ENCODE peak calls at places on chromosomes 11 and 22, in seven cellular contexts. One of them, this sample, is unnamed.

GRCh38 chr22:30802202-30803166 is 107.8 kb downstream of the OSBP2 start:
- DNase-seq in IMR-90: peak
- DNase-seq in neuronal stem cell: peak
- DNase-seq in H9: peak
- DNase-seq in H1: peak
- DNase-seq in mesendoderm: peak
- DNase-seq in trophoblast cell: peak
- DNase-seq in this sample: peak

GRCh38 chr22:18157714-18158028 is 7.7 kb downstream of the USP18 start:
- DNase-seq in IMR-90: no peak
- DNase-seq in neuronal stem cell: no peak
- DNase-seq in H9: no peak
- DNase-seq in H1: no peak
- DNase-seq in mesendoderm: no peak
- DNase-seq in trophoblast cell: no peak
- DNase-seq in this sample: no peak

GRCh38 chr11:74950374-74950969 is 1.4 kb downstream of the SPCS2 start:
- DNase-seq in IMR-90: no peak
- DNase-seq in neuronal stem cell: no peak
- DNase-seq in H9: no peak
- DNase-seq in H1: no peak
- DNase-seq in mesendoderm: no peak
- DNase-seq in trophoblast cell: no peak
- DNase-seq in this sample: no peak

GRCh38 chr11:17692931-17693330 is 26.4 kb upstream of the MYOD1 start:
- DNase-seq in IMR-90: no peak
- DNase-seq in neuronal stem cell: no peak
- DNase-seq in H9: no peak
- DNase-seq in H1: no peak
- DNase-seq in mesendoderm: no peak
- DNase-seq in trophoblast cell: no peak
- DNase-seq in this sample: no peak

GRCh38 chr11:131579932-131580387 is 209.5 kb downstream of the NTM start:
- DNase-seq in IMR-90: peak
- DNase-seq in neuronal stem cell: peak
- DNase-seq in H9: peak
- DNase-seq in H1: peak
- DNase-seq in mesendoderm: peak
- DNase-seq in trophoblast cell: peak
- DNase-seq in this sample: peak

GRCh38 chr11:132349806-132350733 is 979.7 kb downstream of the NTM start:
- DNase-seq in IMR-90: peak
- DNase-seq in neuronal stem cell: no peak
- DNase-seq in H9: no peak
- DNase-seq in H1: no peak
- DNase-seq in mesendoderm: no peak
- DNase-seq in trophoblast cell: no peak
- DNase-seq in this sample: no peak

GRCh38 chr22:30185129-30185528 is 61.4 kb downstream of the LIF start:
- DNase-seq in IMR-90: peak
- DNase-seq in neuronal stem cell: no peak
- DNase-seq in H9: no peak
- DNase-seq in H1: no peak
- DNase-seq in mesendoderm: no peak
- DNase-seq in trophoblast cell: no peak
- DNase-seq in this sample: peak

GRCh38 chr11:122690801-122691649 is 35.5 kb downstream of the UBASH3B start:
- DNase-seq in IMR-90: peak
- DNase-seq in neuronal stem cell: no peak
- DNase-seq in H9: no peak
- DNase-seq in H1: no peak
- DNase-seq in mesendoderm: no peak
- DNase-seq in trophoblast cell: no peak
- DNase-seq in this sample: peak

GRCh38 chr22:28268176-28268575 is 349.1 kb upstream of the PITPNB start:
- DNase-seq in IMR-90: no peak
- DNase-seq in neuronal stem cell: no peak
- DNase-seq in H9: no peak
- DNase-seq in H1: no peak
- DNase-seq in mesendoderm: no peak
- DNase-seq in trophoblast cell: no peak
- DNase-seq in this sample: no peak

GRCh38 chr22:45895436-45896152 is 81.4 kb downstream of the WNT7B start:
- DNase-seq in IMR-90: no peak
- DNase-seq in neuronal stem cell: no peak
- DNase-seq in H9: no peak
- DNase-seq in H1: no peak
- DNase-seq in mesendoderm: no peak
- DNase-seq in trophoblast cell: no peak
- DNase-seq in this sample: no peak

GRCh38 chr11:103047837-103048236 is 44.1 kb downstream of the DCUN1D5 start:
- DNase-seq in IMR-90: no peak
- DNase-seq in neuronal stem cell: no peak
- DNase-seq in H9: no peak
- DNase-seq in H1: no peak
- DNase-seq in mesendoderm: no peak
- DNase-seq in trophoblast cell: peak
- DNase-seq in this sample: peak

GRCh38 chr11:105719073-105719846 is 109.4 kb downstream of the GRIA4 start:
- DNase-seq in IMR-90: peak
- DNase-seq in neuronal stem cell: no peak
- DNase-seq in H9: no peak
- DNase-seq in H1: no peak
- DNase-seq in mesendoderm: peak
- DNase-seq in trophoblast cell: peak
- DNase-seq in this sample: peak

GRCh38 chr22:17980638-17981051 is 43.7 kb downstream of the MICAL3 start:
- DNase-seq in IMR-90: peak
- DNase-seq in neuronal stem cell: no peak
- DNase-seq in H9: no peak
- DNase-seq in H1: no peak
- DNase-seq in mesendoderm: no peak
- DNase-seq in trophoblast cell: peak
- DNase-seq in this sample: no peak

GRCh38 chr11:114140826-114141225 is 81.3 kb downstream of the ZBTB16 start:
- DNase-seq in IMR-90: no peak
- DNase-seq in neuronal stem cell: no peak
- DNase-seq in H9: no peak
- DNase-seq in H1: no peak
- DNase-seq in mesendoderm: no peak
- DNase-seq in trophoblast cell: no peak
- DNase-seq in this sample: no peak

GRCh38 chr11:114137054-114137453 is 77.5 kb downstream of the ZBTB16 start:
- DNase-seq in IMR-90: no peak
- DNase-seq in neuronal stem cell: no peak
- DNase-seq in H9: no peak
- DNase-seq in H1: no peak
- DNase-seq in mesendoderm: no peak
- DNase-seq in trophoblast cell: no peak
- DNase-seq in this sample: peak

GRCh38 chr11:114137838-114138237 is 78.3 kb downstream of the ZBTB16 start:
- DNase-seq in IMR-90: no peak
- DNase-seq in neuronal stem cell: no peak
- DNase-seq in H9: no peak
- DNase-seq in H1: no peak
- DNase-seq in mesendoderm: no peak
- DNase-seq in trophoblast cell: no peak
- DNase-seq in this sample: no peak

GRCh38 chr11:114135737-114136151 is 76.2 kb downstream of the ZBTB16 start:
- DNase-seq in IMR-90: no peak
- DNase-seq in neuronal stem cell: no peak
- DNase-seq in H9: peak
- DNase-seq in H1: no peak
- DNase-seq in mesendoderm: peak
- DNase-seq in trophoblast cell: peak
- DNase-seq in this sample: peak

DNA sequence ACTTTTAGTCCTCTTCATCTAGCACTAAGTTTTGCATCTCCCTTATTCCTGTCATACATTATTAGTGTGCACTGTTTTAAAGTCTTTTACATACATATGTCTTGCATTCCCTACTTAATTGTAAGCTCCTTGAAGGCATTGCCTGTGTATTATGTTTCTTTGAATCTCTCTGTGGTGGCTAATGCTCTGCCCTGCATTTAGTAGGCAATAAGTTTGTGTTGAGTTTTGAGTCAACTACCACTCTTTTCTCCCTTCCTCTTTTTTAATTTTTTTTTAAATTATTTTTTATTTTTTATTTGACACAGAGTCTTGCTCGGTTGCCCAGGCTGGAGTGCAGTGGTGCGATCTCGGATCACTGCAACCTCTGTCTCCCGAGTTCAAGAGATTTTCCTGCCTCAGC is 78.9 kb downstream of the ZBTB16 start:
- DNase-seq in IMR-90: no peak
- DNase-seq in neuronal stem cell: no peak
- DNase-seq in H9: no peak
- DNase-seq in H1: no peak
- DNase-seq in mesendoderm: no peak
- DNase-seq in trophoblast cell: no peak
- DNase-seq in this sample: no peak
- H3K18ac ChIP-seq in IMR-90: no peak
- H3K18ac ChIP-seq in neuronal stem cell: no peak
- H3K18ac ChIP-seq in H9: no peak
- H3K18ac ChIP-seq in H1: no peak
- H3K18ac ChIP-seq in mesendoderm: no peak
- H3K18ac ChIP-seq in trophoblast cell: no peak
- H3K18ac ChIP-seq in this sample: no peak

DNA sequence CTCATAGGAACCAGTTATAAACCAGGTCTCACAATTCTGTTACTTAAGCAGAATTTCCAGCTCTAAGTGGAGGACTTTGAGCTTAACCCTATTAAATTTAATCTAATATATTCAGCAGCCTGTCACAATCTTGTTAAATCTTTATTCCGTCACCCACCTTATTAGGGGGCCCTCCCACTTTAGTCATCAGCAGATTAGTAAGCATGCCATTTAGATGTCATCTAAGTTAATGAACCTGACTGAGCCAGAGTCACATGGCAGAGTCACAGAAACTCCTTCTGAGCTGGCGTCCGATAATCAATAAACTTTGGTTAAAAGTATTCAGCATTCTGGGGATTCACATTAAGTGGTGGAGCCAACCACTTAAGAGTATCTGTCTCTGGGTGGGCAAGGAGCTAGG is 35.1 kb downstream of the TTC12 start:
- DNase-seq in IMR-90: no peak
- DNase-seq in neuronal stem cell: no peak
- DNase-seq in H9: no peak
- DNase-seq in H1: no peak
- DNase-seq in mesendoderm: no peak
- DNase-seq in trophoblast cell: no peak
- DNase-seq in this sample: no peak
- H3K18ac ChIP-seq in IMR-90: no peak
- H3K18ac ChIP-seq in neuronal stem cell: no peak
- H3K18ac ChIP-seq in H9: no peak
- H3K18ac ChIP-seq in H1: no peak
- H3K18ac ChIP-seq in mesendoderm: no peak
- H3K18ac ChIP-seq in trophoblast cell: no peak
- H3K18ac ChIP-seq in this sample: no peak

GRCh38 chr22:24271406-24271760 is 752 bp downstream of the SPECC1L start:
- DNase-seq in IMR-90: peak
- DNase-seq in neuronal stem cell: no peak
- DNase-seq in H9: no peak
- DNase-seq in H1: no peak
- DNase-seq in mesendoderm: no peak
- DNase-seq in trophoblast cell: peak
- DNase-seq in this sample: peak
- H3K18ac ChIP-seq in IMR-90: no peak
- H3K18ac ChIP-seq in neuronal stem cell: peak
- H3K18ac ChIP-seq in H9: no peak
- H3K18ac ChIP-seq in H1: peak
- H3K18ac ChIP-seq in mesendoderm: peak
- H3K18ac ChIP-seq in trophoblast cell: peak
- H3K18ac ChIP-seq in this sample: peak

DNA sequence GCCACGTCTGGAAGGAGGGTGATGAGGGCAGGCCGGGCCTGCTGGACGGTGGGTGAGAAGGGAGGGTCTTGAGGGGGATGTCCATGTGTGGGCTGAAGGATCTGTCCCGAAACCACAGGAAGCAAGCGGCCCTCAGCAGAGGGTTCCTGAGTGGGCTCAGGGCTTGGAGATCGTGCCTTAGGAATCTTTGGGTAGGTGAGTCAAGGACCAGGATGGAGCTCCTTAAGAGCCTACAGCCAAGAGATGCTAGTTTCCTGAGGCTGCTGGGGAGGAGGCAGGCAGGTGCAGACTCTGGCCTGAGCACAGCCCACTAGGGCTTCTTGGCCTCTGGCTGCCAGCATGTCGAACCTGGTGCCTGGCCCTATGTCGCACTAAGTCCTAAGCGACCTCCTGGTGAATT is 19.3 kb downstream of the GNAZ start:
- DNase-seq in IMR-90: no peak
- DNase-seq in neuronal stem cell: no peak
- DNase-seq in H9: no peak
- DNase-seq in H1: no peak
- DNase-seq in mesendoderm: no peak
- DNase-seq in trophoblast cell: no peak
- DNase-seq in this sample: no peak
- H3K18ac ChIP-seq in IMR-90: no peak
- H3K18ac ChIP-seq in neuronal stem cell: no peak
- H3K18ac ChIP-seq in H9: no peak
- H3K18ac ChIP-seq in H1: no peak
- H3K18ac ChIP-seq in mesendoderm: no peak
- H3K18ac ChIP-seq in trophoblast cell: no peak
- H3K18ac ChIP-seq in this sample: no peak

DNA sequence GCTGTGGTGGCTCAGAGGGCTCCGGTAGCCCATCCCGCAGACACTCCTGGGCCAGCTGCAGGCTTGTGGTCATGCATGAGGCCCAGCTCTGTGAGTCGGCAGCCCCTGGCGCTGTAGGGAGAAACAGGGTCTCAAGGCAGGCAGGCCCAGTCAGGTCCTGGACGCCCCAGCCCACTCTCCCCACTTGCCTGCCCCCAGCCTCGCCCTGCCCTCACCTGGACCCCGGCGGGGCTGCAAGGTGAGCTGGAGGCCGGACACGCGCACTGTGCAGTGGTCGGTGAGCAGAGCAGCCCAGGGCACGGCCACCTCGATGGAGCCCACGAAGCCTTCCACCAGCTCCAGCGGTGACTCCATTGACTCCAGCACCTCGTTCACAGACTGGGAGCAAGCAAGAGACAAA is 2.9 kb downstream of the ATG2A start:
- DNase-seq in IMR-90: no peak
- DNase-seq in neuronal stem cell: no peak
- DNase-seq in H9: no peak
- DNase-seq in H1: no peak
- DNase-seq in mesendoderm: no peak
- DNase-seq in trophoblast cell: no peak
- DNase-seq in this sample: no peak
- H3K18ac ChIP-seq in IMR-90: no peak
- H3K18ac ChIP-seq in neuronal stem cell: no peak
- H3K18ac ChIP-seq in H9: no peak
- H3K18ac ChIP-seq in H1: no peak
- H3K18ac ChIP-seq in mesendoderm: no peak
- H3K18ac ChIP-seq in trophoblast cell: no peak
- H3K18ac ChIP-seq in this sample: no peak

GRCh38 chr11:116644948-116645305 is 127.9 kb downstream of the BUD13 start:
- DNase-seq in IMR-90: no peak
- DNase-seq in neuronal stem cell: no peak
- DNase-seq in H9: peak
- DNase-seq in H1: no peak
- DNase-seq in mesendoderm: peak
- DNase-seq in trophoblast cell: no peak
- DNase-seq in this sample: no peak
- H3K18ac ChIP-seq in IMR-90: no peak
- H3K18ac ChIP-seq in neuronal stem cell: peak
- H3K18ac ChIP-seq in H9: no peak
- H3K18ac ChIP-seq in H1: no peak
- H3K18ac ChIP-seq in mesendoderm: no peak
- H3K18ac ChIP-seq in trophoblast cell: no peak
- H3K18ac ChIP-seq in this sample: no peak

GRCh38 chr11:56048480-56048879 is 21.0 kb downstream of the OR5AS1 start:
- DNase-seq in IMR-90: no peak
- DNase-seq in neuronal stem cell: no peak
- DNase-seq in H9: no peak
- DNase-seq in H1: no peak
- DNase-seq in mesendoderm: no peak
- DNase-seq in trophoblast cell: no peak
- DNase-seq in this sample: no peak
- H3K18ac ChIP-seq in IMR-90: no peak
- H3K18ac ChIP-seq in neuronal stem cell: no peak
- H3K18ac ChIP-seq in H9: no peak
- H3K18ac ChIP-seq in H1: no peak
- H3K18ac ChIP-seq in mesendoderm: no peak
- H3K18ac ChIP-seq in trophoblast cell: no peak
- H3K18ac ChIP-seq in this sample: no peak